ENCODE peak calls at places on chromosomes 11 and 22, in eight cellular contexts. Y is activated CD4-positive, alpha-beta T cell treated with anti-CD3 and anti-CD28 coated beads, Interleukin-2, amount 50 U/mL, for 24 hours; W is fibroblast of villous mesenchyme; L is T-cell; N is CD8-positive, alpha-beta T cell; C is NB4; H is GM04503; E is NCI-H524. P is an unnamed sample.

GRCh38 chr22:26648011-26648497 is 9.3 kb upstream of the MIAT start:
- DNase-seq in C (no peak), N (peak), E (peak), W (no peak), Y (no peak), L (no peak), H (no peak), P (no peak)

GRCh38 chr22:36374603-36375024 is 13.2 kb downstream of the MYH9 start:
- DNase-seq in N (peak), W (no peak), Y (peak), E (no peak), H (no peak), L (no peak), C (peak), P (no peak)

GRCh38 chr11:22338465-22338810 is 257 bp downstream of the SLC17A6 start:
- DNase-seq in W (no peak), H (no peak), Y (no peak), E (peak), N (no peak), L (no peak), C (no peak), P (no peak)

GRCh38 chr11:65418681-65419459 is 3.7 kb upstream of the NEAT1 start:
- DNase-seq in Y (peak), E (peak), W (peak), C (peak), H (peak), N (peak), L (peak), P (peak)

GRCh38 chr11:75325713-75326438 is 25.6 kb downstream of the ARRB1 start:
- DNase-seq in N (peak), E (peak), L (no peak), H (no peak), W (peak), C (peak), Y (peak), P (peak)

GRCh38 chr11:128757886-128758612 is 64.2 kb downstream of the FLI1 start:
- DNase-seq in C (no peak), E (peak), H (no peak), Y (no peak), N (no peak), W (no peak), L (no peak), P (no peak)

GRCh38 chr11:68598816-68599653 is 85.3 kb upstream of the GAL start:
- DNase-seq in E (no peak), L (no peak), W (peak), N (no peak), H (peak), Y (no peak), C (no peak), P (no peak)

GRCh38 chr22:20522828-20523117 is 15.4 kb downstream of the MED15 start:
- DNase-seq in E (no peak), L (no peak), H (no peak), Y (no peak), W (no peak), N (no peak), C (no peak), P (no peak)

GRCh38 chr22:28791841-28792490 is 8.4 kb downstream of the XBP1 start:
- DNase-seq in L (no peak), Y (no peak), H (no peak), N (no peak), C (no peak), W (peak), E (peak), P (no peak)

GRCh38 chr22:17120281-17120680 is 879 bp downstream of the TMEM121B start:
- DNase-seq in L (no peak), W (peak), N (peak), Y (no peak), H (no peak), E (no peak), C (peak), P (peak)

GRCh38 chr22:20530368-20531153 is 23.2 kb downstream of the MED15 start:
- DNase-seq in N (no peak), C (no peak), W (peak), E (no peak), Y (no peak), H (peak), L (no peak), P (peak)

GRCh38 chr11:121452609-121453150 is at the start of gene SORL1-AS1:
- DNase-seq in W (no peak), E (peak), H (no peak), C (peak), N (peak), Y (peak), L (peak), P (no peak)

GRCh38 chr11:73140213-73141030 is 1.7 kb downstream of the FCHSD2 start:
- DNase-seq in E (peak), L (no peak), C (peak), W (peak), N (no peak), Y (peak), H (no peak), P (no peak)

GRCh38 chr11:6695377-6695776 is 12.2 kb upstream of the MRPL17 start:
- DNase-seq in H (no peak), N (no peak), Y (peak), L (no peak), W (peak), E (no peak), C (no peak), P (no peak)

GRCh38 chr11:58958500-58958899 is 19.2 kb downstream of the GLYATL1 start:
- DNase-seq in L (no peak), E (no peak), C (peak), W (no peak), Y (peak), N (peak), H (no peak), P (no peak)

GRCh38 chr11:65421204-65422103 is 1.1 kb upstream of the NEAT1 start:
- DNase-seq in Y (peak), E (peak), W (peak), N (peak), L (peak), H (peak), C (peak), P (peak)

GRCh38 chr11:78586452-78587046 is 11.9 kb upstream of the NARS2 start:
- DNase-seq in L (no peak), W (peak), N (no peak), Y (no peak), H (no peak), C (peak), E (no peak), P (no peak)

GRCh38 chr11:123641495-123641840 is 13.0 kb downstream of the SCN3B start:
- DNase-seq in W (no peak), Y (no peak), H (no peak), C (no peak), N (no peak), E (peak), L (no peak), P (no peak)

GRCh38 chr11:102914238-102915043 is 39.7 kb upstream of the MMP12 start:
- DNase-seq in W (peak), N (no peak), L (no peak), E (peak), H (no peak), C (peak), Y (no peak), P (no peak)

GRCh38 chr22:41048791-41049717 is 43.3 kb upstream of the EP300 start:
- DNase-seq in W (peak), N (no peak), E (peak), Y (no peak), C (no peak), L (no peak), H (peak), P (peak)

GRCh38 chr22:42289671-42290269 is 19.3 kb upstream of the TCF20 start:
- DNase-seq in N (no peak), W (no peak), Y (no peak), C (no peak), L (no peak), H (no peak), E (peak), P (no peak)

GRCh38 chr11:61075891-61076290 is 26.4 kb upstream of the CD5 start:
- DNase-seq in C (no peak), Y (no peak), H (peak), E (no peak), N (no peak), W (peak), L (no peak), P (no peak)

GRCh38 chr11:111735262-111736116 is 30.7 kb downstream of the PPP2R1B start:
- DNase-seq in Y (no peak), N (no peak), C (no peak), H (peak), W (peak), E (no peak), L (no peak), P (no peak)

GRCh38 chr22:26139320-26139719 is 29.9 kb upstream of the SEZ6L start:
- DNase-seq in H (no peak), C (no peak), L (no peak), N (no peak), W (no peak), Y (no peak), E (no peak), P (no peak)

GRCh38 chr11:103228807-103229206 is 119.6 kb downstream of the DYNC2H1 start:
- DNase-seq in Y (no peak), L (no peak), C (peak), E (no peak), H (no peak), W (peak), N (no peak), P (no peak)

GRCh38 chr11:69062169-69062855 is 13.6 kb downstream of the TPCN2 start:
- DNase-seq in N (no peak), Y (no peak), C (no peak), H (no peak), L (no peak), W (no peak), E (no peak), P (no peak)

GRCh38 chr22:44567846-44568493 is 69.9 kb upstream of the RTL6 start:
- DNase-seq in N (peak), H (no peak), Y (peak), E (peak), C (peak), W (peak), L (no peak), P (peak)

GRCh38 chr11:69210660-69211035 is 54.9 kb downstream of the SMIM38 start:
- DNase-seq in L (no peak), W (no peak), C (no peak), H (no peak), N (no peak), E (no peak), Y (no peak), P (no peak)

GRCh38 chr11:69603163-69603836 is 37.7 kb upstream of the CCND1 start:
- DNase-seq in E (no peak), Y (no peak), H (no peak), W (no peak), N (no peak), L (no peak), C (no peak), P (no peak)

GRCh38 chr22:29704528-29705285 is 15.1 kb upstream of the CABP7 start:
- DNase-seq in H (no peak), W (peak), E (peak), C (no peak), Y (no peak), N (no peak), L (no peak), P (no peak)

GRCh38 chr11:122339661-122340060 is 223.6 kb upstream of the BLID start:
- DNase-seq in Y (no peak), H (no peak), L (no peak), E (no peak), N (no peak), C (no peak), W (no peak), P (no peak)

GRCh38 chr11:80843266-80843974 is 1402.6 kb upstream of the TENM4 start:
- DNase-seq in E (no peak), H (no peak), W (no peak), N (no peak), L (no peak), C (no peak), Y (no peak), P (no peak)

GRCh38 chr11:843818-844692 is 1.4 kb downstream of the TSPAN4 start:
- DNase-seq in H (peak), Y (no peak), N (no peak), L (no peak), W (peak), C (no peak), E (no peak), P (peak)

GRCh38 chr22:49094151-49094550 is 733.5 kb downstream of the BRD1 start:
- DNase-seq in Y (no peak), C (peak), W (no peak), N (no peak), E (no peak), H (no peak), L (no peak), P (peak)

P was measured in lower lobe of right lung.